ENCODE peak calls at places on chromosome 11, in five cellular contexts. N, A, S, E and Y are unnamed samples.

GRCh38 chr11:101158119-101158518 is 28.5 kb upstream of the PGR start:
- DNase-seq in N (no peak), A (no peak), E (no peak), S (no peak), Y (no peak)

GRCh38 chr11:89168396-89168795 is 9.3 kb upstream of the TYR start:
- DNase-seq in S (no peak), N (no peak), A (no peak), E (no peak), Y (no peak)

GRCh38 chr11:31487848-31488247 is 21.6 kb downstream of the IMMP1L start:
- DNase-seq in A (no peak), N (no peak), E (peak; percentile 72), S (peak; percentile 21), Y (peak; percentile 30)

GRCh38 chr11:117670924-117671323 is 126.1 kb downstream of the DSCAML1 start:
- DNase-seq in N (peak; percentile 70), E (no peak), S (no peak), A (no peak), Y (no peak)

GRCh38 chr11:64577202-64577601 is 13.8 kb upstream of the SLC22A12 start:
- DNase-seq in E (no peak), N (no peak), S (no peak), A (no peak), Y (no peak)

GRCh38 chr11:45212566-45213315 is 66.3 kb downstream of the PRDM11 start:
- DNase-seq in N (peak; percentile 71), S (peak; percentile 15), E (no peak), A (no peak), Y (no peak)

GRCh38 chr11:45541693-45542434 is 123.6 kb downstream of the CHST1 start:
- DNase-seq in E (no peak), A (no peak), S (no peak), N (no peak), Y (no peak)

GRCh38 chr11:95361180-95361579 is 130.2 kb upstream of the SESN3 start:
- DNase-seq in N (no peak), E (no peak), S (no peak), A (no peak), Y (no peak)

GRCh38 chr11:37092487-37092886 is 494.5 kb upstream of the RAG2 start:
- DNase-seq in N (no peak), S (no peak), A (no peak), E (no peak), Y (no peak)

GRCh38 chr11:11504071-11504470 is 117.7 kb downstream of the GALNT18 start:
- DNase-seq in A (no peak), E (no peak), S (no peak), N (no peak), Y (no peak)

GRCh38 chr11:77806415-77806814 is 14.1 kb downstream of the RSF1 start:
- DNase-seq in E (no peak), N (no peak), A (no peak), S (no peak), Y (no peak)

GRCh38 chr11:92317222-92317621 is 92.6 kb downstream of the FAT3 start:
- DNase-seq in A (no peak), N (no peak), E (no peak), S (no peak), Y (no peak)

GRCh38 chr11:253160-253885 is 16.5 kb downstream of the PSMD13 start:
- DNase-seq in S (no peak), N (no peak), A (no peak), E (no peak), Y (no peak)

GRCh38 chr11:76626921-76627391 is 43.6 kb downstream of the LRRC32 start:
- DNase-seq in S (no peak), N (no peak), A (no peak), E (peak; percentile 41), Y (peak; percentile 93)

GRCh38 chr11:19978668-19979518 is 181.4 kb downstream of the DBX1 start:
- DNase-seq in N (no peak), S (no peak), E (peak; percentile 86), A (no peak), Y (peak; percentile 61)

GRCh38 chr11:105935791-105936190 is 86.2 kb downstream of the MSANTD4 start:
- DNase-seq in N (no peak), S (peak; percentile 2), E (no peak), A (no peak), Y (no peak)

GRCh38 chr11:34789196-34789834 is 126.9 kb downstream of the APIP start:
- DNase-seq in A (no peak), E (no peak), S (no peak), N (no peak), Y (no peak)

GRCh38 chr11:131773626-131774025 is 403.2 kb downstream of the NTM start:
- DNase-seq in S (no peak), E (peak; percentile 11), N (no peak), A (no peak), Y (no peak)

GRCh38 chr11:76073716-76074115 is 132.6 kb downstream of the WNT11 start:
- DNase-seq in S (no peak), A (no peak), N (no peak), E (peak; percentile 76), Y (no peak)

GRCh38 chr11:23570828-23571227 is 710.6 kb upstream of the CCDC179 start:
- DNase-seq in A (no peak), S (no peak), E (no peak), N (no peak), Y (no peak)

GRCh38 chr11:76659672-76660532 is 10.6 kb downstream of the LRRC32 start:
- DNase-seq in E (no peak), S (no peak), N (no peak), A (peak; percentile 55), Y (no peak)

GRCh38 chr11:118306556-118306955 is 2.0 kb downstream of the CD3E start:
- DNase-seq in S (no peak), N (no peak), A (no peak), E (no peak), Y (no peak)

GRCh38 chr11:126426820-126427749 is 71.6 kb downstream of the ST3GAL4 start:
- DNase-seq in E (peak; percentile 50), A (no peak), N (no peak), S (no peak), Y (peak; percentile 22)

GRCh38 chr11:122180435-122180834 is 64.4 kb upstream of the BLID start:
- DNase-seq in E (peak; percentile 96), A (no peak), S (no peak), N (no peak), Y (no peak)

GRCh38 chr11:34495724-34496377 is 17.7 kb downstream of the ELF5 start:
- DNase-seq in E (no peak), N (no peak), S (no peak), A (no peak), Y (no peak)

GRCh38 chr11:73629907-73630306 is 16.5 kb upstream of the PLEKHB1 start:
- DNase-seq in A (no peak), E (no peak), S (no peak), N (no peak), Y (no peak)

GRCh38 chr11:110355011-110355744 is 58.8 kb upstream of the RDX start:
- DNase-seq in S (peak; percentile 41), A (no peak), N (no peak), E (no peak), Y (no peak)

GRCh38 chr11:116651757-116652237 is 121.0 kb downstream of the BUD13 start:
- DNase-seq in S (no peak), A (no peak), N (no peak), E (no peak), Y (no peak)

GRCh38 chr11:62721994-62722393 is 5.3 kb downstream of the HNRNPUL2 start:
- DNase-seq in N (no peak), E (peak; percentile 33), A (no peak), S (peak; percentile 23), Y (no peak)
- TF ChIP-seq CTCF in N (no peak), E (no peak), A (no peak), S (no peak), Y (no peak)

GRCh38 chr11:78870655-78871054 is 296.0 kb upstream of the NARS2 start:
- DNase-seq in E (no peak), N (no peak), S (no peak), A (no peak), Y (no peak)

GRCh38 chr11:78869293-78869692 is 294.6 kb upstream of the NARS2 start:
- DNase-seq in N (no peak), A (no peak), E (no peak), S (no peak), Y (no peak)

GRCh38 chr11:78868563-78868962 is 293.9 kb upstream of the NARS2 start:
- DNase-seq in E (no peak), A (no peak), S (no peak), N (no peak), Y (no peak)
- TF ChIP-seq CTCF in E (no peak), A (no peak), S (no peak), N (no peak), Y (no peak)

GRCh38 chr11:79661373-79661772 is 220.5 kb upstream of the TENM4 start:
- DNase-seq in E (no peak), A (no peak), S (no peak), N (no peak), Y (no peak)

GRCh38 chr11:79667377-79667776 is 226.5 kb upstream of the TENM4 start:
- DNase-seq in S (peak; percentile 6), A (no peak), N (no peak), E (no peak), Y (no peak)

DNA sequence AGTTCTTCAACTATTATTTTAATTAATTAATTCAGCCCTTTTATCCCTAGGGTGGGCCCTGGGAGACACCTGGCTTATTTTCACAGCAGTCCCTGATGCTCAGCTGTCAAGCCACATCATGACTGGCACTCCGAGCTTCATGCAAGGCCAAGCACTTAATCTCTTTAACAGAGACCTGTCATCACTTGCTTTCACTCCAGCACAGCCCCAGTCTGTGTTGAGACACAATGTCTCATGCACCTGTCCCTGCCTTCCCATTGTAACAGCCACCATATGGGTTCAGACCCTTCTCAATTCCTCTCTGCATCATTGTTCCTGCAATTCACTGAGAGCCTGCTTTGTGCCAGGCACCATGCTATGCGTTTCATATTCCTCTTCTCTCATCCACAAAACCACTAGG is 222.2 kb upstream of the TENM4 start:
- DNase-seq in E (no peak), S (peak; percentile 63), A (no peak), N (no peak), Y (no peak)
- TF ChIP-seq CTCF in E (no peak), S (no peak), A (no peak), N (no peak), Y (no peak)

GRCh38 chr11:71395010-71395560 is 53.1 kb downstream of the DHCR7 start:
- DNase-seq in A (no peak), S (peak; percentile 57), N (no peak), E (no peak), Y (no peak)

GRCh38 chr11:71397328-71397860 is 50.8 kb downstream of the DHCR7 start:
- DNase-seq in N (no peak), E (no peak), A (no peak), S (no peak), Y (no peak)

GRCh38 chr11:71396548-71397123 is 51.6 kb downstream of the DHCR7 start:
- DNase-seq in N (no peak), A (no peak), E (no peak), S (no peak), Y (no peak)

GRCh38 chr11:71397961-71398360 is 50.2 kb downstream of the DHCR7 start:
- DNase-seq in A (no peak), S (no peak), N (no peak), E (no peak), Y (no peak)

GRCh38 chr11:71395774-71396173 is 52.4 kb downstream of the DHCR7 start:
- DNase-seq in A (no peak), N (no peak), E (no peak), S (no peak), Y (no peak)
- TF ChIP-seq CTCF in A (no peak), N (no peak), E (no peak), S (no peak), Y (no peak)